ENCODE peak calls at places on chromosome 12, in six cellular contexts. O is PC-9, I is AG10803, L is pancreas, S is progenitor cell of endocrine pancreas, U is cardiac fibroblast. M is an unnamed sample.

GRCh38 chr12:44847888-44848770 is 28.0 kb downstream of the NELL2 start:
- DNase-seq in U (no peak), O (no peak), I (no peak), S (no peak), L (no peak), M (no peak)

GRCh38 chr12:70190252-70191010 is 52.8 kb upstream of the CNOT2 start:
- DNase-seq in L (no peak), U (peak; percentile 56), O (no peak), I (peak; percentile 34), S (no peak), M (no peak)

GRCh38 chr12:107761502-107761904 is 566 bp upstream of the PRDM4 start:
- DNase-seq in I (no peak), S (no peak), U (no peak), L (no peak), O (no peak), M (no peak)

GRCh38 chr12:124556896-124557501 is 10.4 kb downstream of the NCOR2 start:
- DNase-seq in S (no peak), O (no peak), I (no peak), U (no peak), L (peak; percentile 54), M (peak; percentile 49)

GRCh38 chr12:7395950-7396349 is 48.0 kb downstream of the CD163L1 start:
- DNase-seq in O (no peak), U (peak; percentile 50), I (no peak), S (no peak), L (no peak), M (no peak)

GRCh38 chr12:51531982-51532497 is 59.0 kb upstream of the SCN8A start:
- DNase-seq in I (peak; percentile 72), L (peak; percentile 85), S (peak; percentile 69), U (peak; percentile 79), O (peak; percentile 73), M (peak; percentile 74)

GRCh38 chr12:49974231-49974675 is 1.5 kb downstream of the AQP6 start:
- DNase-seq in U (peak; percentile 73), L (peak; percentile 74), S (no peak), O (no peak), I (peak; percentile 64), M (peak; percentile 67)

GRCh38 chr12:40668095-40668494 is 24.1 kb upstream of the CNTN1 start:
- DNase-seq in S (no peak), U (no peak), I (no peak), L (no peak), O (no peak), M (no peak)

GRCh38 chr12:130162771-130163460 is 652 bp downstream of the FZD10 start:
- DNase-seq in S (no peak), L (no peak), O (no peak), U (no peak), I (no peak), M (no peak)

GRCh38 chr12:127113945-127114344 is 1153.0 kb upstream of the TMEM132C start:
- DNase-seq in S (no peak), O (no peak), I (no peak), L (no peak), U (no peak), M (no peak)

GRCh38 chr12:102917026-102917787 is at the start of gene PAH:
- DNase-seq in S (peak; percentile 17), I (no peak), L (peak; percentile 76), O (no peak), U (no peak), M (peak; percentile 67)
- TF ChIP-seq CTCF in S (peak; percentile 41), I (no peak), L (no peak), O (no peak), U (no peak), M (no peak)

GRCh38 chr12:24020391-24021163 is 71.1 kb upstream of the SOX5 start:
- DNase-seq in L (no peak), U (no peak), I (no peak), S (no peak), O (no peak), M (no peak)

GRCh38 chr12:24021164-24021502 is 71.7 kb upstream of the SOX5 start:
- DNase-seq in L (no peak), O (no peak), U (no peak), S (no peak), I (no peak), M (no peak)

GRCh38 chr12:24027352-24027751 is 77.9 kb upstream of the SOX5 start:
- DNase-seq in S (no peak), L (no peak), U (no peak), I (no peak), O (no peak), M (no peak)

GRCh38 chr12:24025153-24025798 is 75.8 kb upstream of the SOX5 start:
- DNase-seq in O (no peak), S (no peak), L (no peak), I (no peak), U (peak; percentile 43), M (no peak)
- TF ChIP-seq CTCF in O (peak; percentile 41), S (peak; percentile 83), L (peak; percentile 14), I (peak; percentile 41), U (peak; percentile 79), M (peak; percentile 24)

DNA sequence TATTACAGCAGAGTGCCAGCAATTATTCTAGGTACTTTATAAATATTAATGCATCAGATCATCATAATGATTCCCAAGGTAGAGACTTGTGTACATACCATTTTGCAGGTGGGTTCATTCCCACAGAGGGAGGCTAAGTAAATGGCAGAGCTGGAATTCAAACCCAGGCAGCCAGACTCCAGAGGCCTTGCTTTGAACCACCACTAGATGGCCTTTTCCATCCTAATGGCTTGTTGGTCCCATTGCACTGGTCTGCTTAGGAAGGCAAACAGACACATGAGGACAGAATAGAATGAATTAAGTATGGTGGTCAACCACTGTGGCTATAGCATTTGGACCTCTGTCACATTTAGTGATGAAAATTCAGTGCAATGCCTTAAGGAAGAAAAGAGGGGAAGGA is 158.7 kb downstream of the METTL25 start:
- DNase-seq in U (peak; percentile 5), S (no peak), O (no peak), I (peak; percentile 1), L (no peak), M (no peak)
- TF ChIP-seq CTCF in U (peak; percentile 48), S (peak; percentile 37), O (peak; percentile 45), I (peak; percentile 48), L (no peak), M (no peak)

DNA sequence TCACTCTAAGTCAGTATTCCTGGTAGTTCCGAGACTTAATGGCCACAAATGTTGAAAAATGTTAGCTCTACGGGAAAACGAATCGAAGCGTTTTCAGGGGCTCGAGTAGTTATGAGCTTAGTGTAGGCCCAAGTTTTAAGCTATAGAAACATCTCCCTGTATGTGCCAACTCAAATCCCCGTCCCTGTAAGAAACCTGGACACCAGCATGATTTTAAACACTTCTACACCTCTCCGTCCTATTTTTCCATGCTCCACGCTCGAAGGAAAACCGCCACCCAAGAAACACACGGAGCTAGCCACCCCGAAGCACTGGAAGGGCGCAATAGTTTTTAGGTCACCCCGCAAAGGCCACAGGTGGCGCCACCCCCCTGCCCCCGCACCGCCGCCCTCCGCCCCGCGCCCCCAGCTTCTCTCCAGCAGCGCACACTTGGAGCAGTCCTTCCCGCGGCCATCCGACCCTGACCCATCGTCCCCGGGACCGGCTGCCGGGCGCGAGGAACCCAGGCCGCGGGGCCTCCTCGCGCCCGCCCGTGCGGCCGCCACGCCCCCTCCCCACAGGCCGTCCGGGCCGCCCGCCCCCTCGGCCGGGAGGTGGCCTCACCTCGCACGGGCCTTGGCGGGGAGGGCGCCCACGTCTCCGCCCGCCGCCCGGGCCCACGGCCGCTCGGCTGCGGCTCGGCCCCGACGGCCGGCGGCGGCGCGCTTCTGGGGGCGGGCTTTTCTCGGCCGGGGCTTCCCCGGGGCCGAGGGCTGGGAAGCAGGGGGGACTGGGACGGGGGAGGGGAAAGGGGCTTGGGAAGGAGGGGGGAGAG is 519 bp downstream of the R3HDM2 start:
- DNase-seq in O (peak; percentile 69), S (peak; percentile 49), I (peak; percentile 25), L (peak; percentile 77), U (peak; percentile 47), M (peak; percentile 63)
- TF ChIP-seq CTCF in O (no peak), S (peak; percentile 41), I (peak; percentile 15), L (no peak), U (no peak), M (no peak)

GRCh38 chr12:88328056-88328455 is 185.9 kb downstream of the TMTC3 start:
- DNase-seq in L (no peak), U (no peak), I (no peak), O (no peak), S (no peak), M (no peak)

GRCh38 chr12:88325828-88326214 is 183.7 kb downstream of the TMTC3 start:
- DNase-seq in O (no peak), S (no peak), I (no peak), L (no peak), U (peak; percentile 85), M (no peak)

DNA sequence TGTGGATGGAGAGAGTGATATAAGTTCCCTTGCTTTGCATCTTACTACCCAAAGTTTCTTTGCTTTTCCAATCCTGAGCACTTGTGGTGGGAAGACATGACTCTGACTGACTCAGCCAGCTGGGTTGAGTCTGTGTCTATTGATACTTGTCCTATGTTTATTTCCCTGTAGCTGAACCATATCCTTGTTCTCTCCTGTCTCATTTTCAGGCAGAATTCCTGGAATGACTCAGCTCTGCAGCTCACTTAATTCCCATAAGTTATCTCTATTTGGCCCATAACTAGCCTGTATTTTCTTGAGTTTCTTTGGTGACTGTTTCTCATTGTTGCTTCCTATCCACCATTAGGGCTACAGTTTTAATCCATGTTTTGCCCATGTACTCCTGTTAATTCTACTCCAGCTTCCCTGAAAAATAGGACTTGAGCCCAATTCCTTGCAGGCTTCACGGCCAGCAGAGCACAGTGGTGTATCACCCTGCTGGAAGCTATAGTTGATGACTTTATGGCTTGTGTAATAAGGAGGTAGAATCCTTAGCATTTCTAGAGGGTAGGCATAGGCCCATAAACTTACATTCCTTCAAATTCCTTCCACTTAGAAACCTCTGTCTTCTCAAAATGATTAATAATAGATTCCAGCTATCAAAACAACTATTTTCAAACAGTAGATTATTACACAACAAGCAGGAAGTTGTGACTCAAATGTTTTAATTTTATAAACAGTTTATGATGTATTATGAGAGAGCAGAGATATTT is 183.1 kb downstream of the TMTC3 start:
- DNase-seq in S (no peak), U (peak; percentile 95), O (peak; percentile 6), I (peak; percentile 97), L (no peak), M (no peak)
- TF ChIP-seq CTCF in S (no peak), U (peak; percentile 32), O (no peak), I (peak; percentile 61), L (no peak), M (no peak)

GRCh38 chr12:116504438-116504837 is 54.7 kb upstream of the MAP1LC3B2 start:
- DNase-seq in S (no peak), U (no peak), O (no peak), L (no peak), I (no peak), M (peak; percentile 31)

GRCh38 chr12:116508145-116509121 is 50.7 kb upstream of the MAP1LC3B2 start:
- DNase-seq in S (peak; percentile 31), U (no peak), L (peak; percentile 59), I (no peak), O (no peak), M (peak; percentile 67)

GRCh38 chr12:116502141-116502725 is 56.9 kb upstream of the MAP1LC3B2 start:
- DNase-seq in S (no peak), U (no peak), L (no peak), I (no peak), O (no peak), M (no peak)

GRCh38 chr12:116502989-116503496 is 56.1 kb upstream of the MAP1LC3B2 start:
- DNase-seq in O (peak; percentile 76), U (no peak), S (no peak), I (no peak), L (no peak), M (no peak)

DNA sequence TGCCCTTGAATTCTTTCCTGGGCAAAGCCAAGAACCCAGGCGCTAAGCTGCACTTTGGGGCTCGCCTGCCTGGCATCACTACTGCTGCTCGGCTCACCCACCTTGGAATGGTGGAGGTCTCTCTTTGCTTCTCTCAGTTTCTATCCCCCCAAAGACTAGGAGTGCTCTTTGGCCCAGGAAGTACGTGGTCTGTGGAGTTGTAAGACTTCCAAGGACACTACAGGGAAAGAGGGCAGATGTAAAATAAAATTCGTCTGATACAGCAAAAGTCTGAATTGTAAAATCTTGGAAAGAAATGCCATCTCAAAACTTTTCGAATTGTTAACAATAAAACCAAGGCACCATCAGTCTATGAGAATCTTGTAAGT is 52.5 kb upstream of the MAP1LC3B2 start:
- DNase-seq in U (no peak), S (no peak), I (no peak), L (no peak), O (no peak), M (no peak)
- TF ChIP-seq CTCF in U (no peak), S (no peak), I (no peak), L (no peak), O (no peak), M (no peak)